ENCODE peak calls at places on chromosomes 16 and 17, in six cellular contexts. Y is A549, G is gastrocnemius medialis, N is uterus, P is HCT116, S is GM12878. B is an unnamed sample.

GRCh38 chr17:42193216-42194132 is 820 bp downstream of the GHDC start:
- DNase-seq in Y (no peak), G (no peak), N (no peak), P (no peak), S (no peak), B (no peak)

GRCh38 chr17:75344664-75345063 is 55.4 kb upstream of the SLC25A19 start:
- DNase-seq in Y (no peak), G (no peak), N (no peak), P (no peak), S (no peak), B (peak)

GRCh38 chr17:47649972-47650524 is 329 bp downstream of the KPNB1 start:
- DNase-seq in Y (peak), G (peak), N (no peak), P (no peak), S (no peak), B (peak)

GRCh38 chr17:72634621-72635020 is 457.9 kb downstream of the SLC39A11 start:
- DNase-seq in Y (no peak), G (no peak), N (no peak), P (no peak), S (no peak), B (no peak)

GRCh38 chr17:1153795-1154546 is 25.8 kb downstream of the ABR start:
- DNase-seq in Y (peak), G (no peak), N (peak), P (no peak), S (no peak), B (peak)

GRCh38 chr16:70257391-70257790 is 5.7 kb upstream of the EXOSC6 start:
- DNase-seq in Y (no peak), G (no peak), N (no peak), P (no peak), S (no peak), B (no peak)

GRCh38 chr17:12098568-12098967 is 77.9 kb downstream of the MAP2K4 start:
- DNase-seq in Y (no peak), G (no peak), N (no peak), P (no peak), S (peak), B (no peak)

GRCh38 chr16:66741971-66742396 is 9.4 kb downstream of the DYNC1LI2 start:
- DNase-seq in Y (no peak), G (no peak), N (no peak), P (no peak), S (no peak), B (no peak)

GRCh38 chr17:48241131-48241591 is 133.6 kb downstream of the SNX11 start:
- DNase-seq in Y (peak), G (peak), N (peak), P (peak), S (peak), B (peak)

GRCh38 chr16:71894229-71894920 is 956 bp upstream of the IST1 start:
- DNase-seq in Y (no peak), G (peak), N (peak), P (peak), S (no peak), B (no peak)

GRCh38 chr16:53334581-53334980 is 99.7 kb upstream of the RBL2 start:
- DNase-seq in Y (no peak), G (no peak), N (no peak), P (no peak), S (no peak), B (no peak)

GRCh38 chr16:30581462-30581861 is 4.0 kb downstream of the ZNF785 start:
- DNase-seq in Y (no peak), G (no peak), N (no peak), P (no peak), S (no peak), B (no peak)

GRCh38 chr16:30585022-30585399 is 486 bp downstream of the ZNF785 start:
- DNase-seq in Y (no peak), G (no peak), N (no peak), P (no peak), S (no peak), B (peak)

GRCh38 chr16:30582611-30583340 is 2.7 kb downstream of the ZNF785 start:
- DNase-seq in Y (no peak), G (no peak), N (no peak), P (no peak), S (no peak), B (no peak)

GRCh38 chr16:30588651-30589050 is 3.2 kb upstream of the ZNF785 start:
- DNase-seq in Y (no peak), G (no peak), N (no peak), P (no peak), S (no peak), B (no peak)

DNA sequence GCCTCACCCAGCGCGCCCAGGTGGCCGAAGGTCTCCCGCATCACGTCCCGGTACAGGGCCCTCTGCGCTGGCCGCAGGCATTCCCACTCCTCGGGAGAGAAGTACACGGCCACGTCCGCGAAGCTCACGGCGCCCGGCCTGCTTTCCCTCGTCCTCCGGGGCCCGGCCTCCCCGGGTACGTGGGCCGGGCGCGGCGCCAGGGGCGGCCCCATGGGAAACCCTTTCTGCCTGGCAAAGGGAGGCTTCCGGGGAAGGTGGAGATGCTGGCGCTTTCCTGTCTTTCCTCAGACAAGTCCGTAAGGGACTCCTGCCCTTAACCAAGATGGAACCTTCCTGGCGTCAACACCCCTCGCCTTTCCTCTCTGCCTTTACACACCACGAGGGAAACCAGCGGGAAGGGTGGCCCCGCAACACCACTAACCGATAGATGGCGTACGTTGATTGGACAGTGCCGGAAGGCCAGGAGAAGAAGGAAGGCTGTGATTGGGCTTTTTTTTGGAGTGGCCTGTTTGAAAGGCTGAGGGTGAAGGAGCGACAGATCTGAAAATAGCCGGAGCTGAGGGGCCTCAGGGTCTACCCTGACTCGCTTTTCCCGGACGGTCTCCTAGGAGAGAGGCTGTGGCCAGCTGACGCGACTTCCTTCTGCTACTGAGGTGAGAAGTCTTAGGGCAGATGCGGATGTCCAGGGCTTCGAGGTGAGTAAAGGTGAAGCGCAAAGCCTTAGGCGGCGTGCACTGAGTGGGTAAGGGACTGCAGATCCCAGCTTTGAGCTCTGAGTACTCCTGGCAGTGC is at the start of gene ZNF785:
- DNase-seq in Y (no peak), G (peak), N (peak), P (no peak), S (peak), B (peak)
- TF ChIP-seq POLR2A in Y (no peak), G (no peak), N (peak), P (no peak), S (peak), B (peak)

GRCh38 chr17:38967290-38967738 is at the start of gene FBXO47:
- DNase-seq in Y (peak), G (peak), N (peak), P (no peak), S (no peak), B (peak)
- TF ChIP-seq POLR2A in Y (peak), G (peak), N (peak), P (no peak), S (no peak), B (no peak)

DNA sequence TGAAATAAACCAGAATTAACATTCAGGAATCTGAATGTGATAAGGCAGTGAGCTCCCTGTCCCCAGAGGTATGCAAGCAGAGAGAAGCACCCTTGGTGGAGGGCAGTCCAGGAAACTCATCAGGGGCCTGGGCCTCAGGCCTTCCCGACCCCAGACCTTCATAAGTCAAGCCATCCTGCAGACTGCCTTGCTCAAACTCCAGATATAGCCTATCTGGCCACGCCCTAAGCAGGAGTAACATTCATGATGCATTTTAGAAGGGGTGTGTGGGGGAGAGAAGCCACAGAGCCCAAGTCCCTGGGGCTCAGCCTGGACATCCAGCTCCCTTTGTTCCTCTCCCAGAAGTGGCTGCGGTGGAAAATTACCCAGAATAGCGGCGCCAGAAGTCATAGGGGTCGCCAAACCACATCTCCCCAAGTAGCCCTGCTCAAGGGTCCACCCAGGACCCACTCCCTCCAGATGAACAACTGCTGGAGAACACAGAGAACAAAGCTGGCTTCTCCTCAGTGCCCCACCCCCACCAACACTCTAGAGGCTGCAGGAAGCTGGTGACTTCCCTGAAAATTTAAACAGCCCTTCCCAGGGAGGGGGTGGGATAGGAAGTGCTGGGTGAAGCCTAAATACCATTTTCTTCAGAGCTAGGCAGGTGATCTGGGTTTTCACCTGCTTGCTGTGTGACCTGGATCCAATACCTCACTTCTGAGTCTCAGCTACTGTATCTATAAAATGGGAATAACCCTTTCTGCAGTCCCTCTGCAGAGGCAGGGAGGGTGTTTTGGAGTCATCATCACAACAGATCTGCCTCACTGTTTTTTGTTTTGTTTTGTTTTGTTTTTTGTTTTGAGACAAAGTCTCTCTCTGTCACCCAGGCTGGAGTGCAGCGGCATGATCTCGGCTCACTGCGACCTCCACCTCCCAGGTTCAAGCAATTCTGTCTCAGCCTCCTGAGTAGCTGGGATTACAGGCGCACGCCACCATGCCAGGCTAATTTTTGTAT is 1.5 kb upstream of the SREBF1 start:
- DNase-seq in Y (peak), G (no peak), N (peak), P (peak), S (no peak), B (peak)
- TF ChIP-seq POLR2A in Y (no peak), G (no peak), N (no peak), P (no peak), S (no peak), B (peak)

GRCh38 chr16:4957720-4958509 is at the start of gene SEC14L5:
- DNase-seq in Y (peak), G (peak), N (peak), P (peak), S (peak), B (peak)
- TF ChIP-seq POLR2A in Y (no peak), G (no peak), N (peak), P (no peak), S (no peak), B (no peak)

DNA sequence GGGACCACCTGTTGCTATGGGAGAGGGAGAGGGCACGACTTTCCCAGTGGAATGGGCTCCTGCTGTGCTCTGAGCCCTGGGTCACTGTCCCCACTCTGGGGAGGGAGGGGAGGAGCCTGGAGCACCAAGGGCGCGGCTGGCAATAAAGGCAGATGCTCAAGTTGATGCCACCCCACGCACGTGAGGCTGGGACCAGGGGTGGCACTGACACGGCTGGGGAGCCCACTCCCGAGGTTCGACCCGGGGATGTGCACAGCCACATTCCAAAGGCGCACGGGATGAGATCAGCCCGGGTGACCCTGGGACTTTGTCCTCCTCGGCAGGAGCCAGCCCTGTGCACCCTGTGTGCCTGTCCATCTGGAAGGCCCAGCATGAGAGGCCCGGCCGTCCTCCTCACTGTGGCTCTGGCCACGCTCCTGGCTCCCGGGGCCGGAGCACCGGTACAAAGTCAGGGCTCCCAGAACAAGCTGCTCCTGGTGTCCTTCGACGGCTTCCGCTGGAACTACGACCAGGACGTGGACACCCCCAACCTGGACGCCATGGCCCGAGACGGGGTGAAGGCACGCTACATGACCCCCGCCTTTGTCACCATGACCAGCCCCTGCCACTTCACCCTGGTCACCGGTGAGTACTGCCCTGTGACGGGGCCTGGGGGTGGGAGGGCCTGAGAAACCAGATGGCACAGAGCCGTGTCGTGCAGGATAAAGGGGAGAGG is at the start of gene ENPP7:
- DNase-seq in Y (no peak), G (no peak), N (no peak), P (no peak), S (no peak), B (no peak)
- TF ChIP-seq POLR2A in Y (no peak), G (no peak), N (no peak), P (no peak), S (no peak), B (no peak)

GRCh38 chr17:68101075-68101991 is 65.8 kb downstream of the KPNA2 start:
- DNase-seq in Y (peak), G (peak), N (peak), P (peak), S (no peak), B (peak)
- TF ChIP-seq POLR2A in Y (peak), G (peak), N (peak), P (peak), S (peak), B (no peak)

GRCh38 chr17:13601776-13602551 is at the start of gene HS3ST3A1:
- DNase-seq in Y (no peak), G (no peak), N (peak), P (no peak), S (no peak), B (peak)
- TF ChIP-seq POLR2A in Y (no peak), G (peak), N (no peak), P (no peak), S (no peak), B (peak)

GRCh38 chr17:4986951-4987766 is at the start of gene CAMTA2:
- DNase-seq in Y (peak), G (peak), N (peak), P (peak), S (no peak), B (peak)
- TF ChIP-seq POLR2A in Y (peak), G (peak), N (peak), P (peak), S (peak), B (peak)

DNA sequence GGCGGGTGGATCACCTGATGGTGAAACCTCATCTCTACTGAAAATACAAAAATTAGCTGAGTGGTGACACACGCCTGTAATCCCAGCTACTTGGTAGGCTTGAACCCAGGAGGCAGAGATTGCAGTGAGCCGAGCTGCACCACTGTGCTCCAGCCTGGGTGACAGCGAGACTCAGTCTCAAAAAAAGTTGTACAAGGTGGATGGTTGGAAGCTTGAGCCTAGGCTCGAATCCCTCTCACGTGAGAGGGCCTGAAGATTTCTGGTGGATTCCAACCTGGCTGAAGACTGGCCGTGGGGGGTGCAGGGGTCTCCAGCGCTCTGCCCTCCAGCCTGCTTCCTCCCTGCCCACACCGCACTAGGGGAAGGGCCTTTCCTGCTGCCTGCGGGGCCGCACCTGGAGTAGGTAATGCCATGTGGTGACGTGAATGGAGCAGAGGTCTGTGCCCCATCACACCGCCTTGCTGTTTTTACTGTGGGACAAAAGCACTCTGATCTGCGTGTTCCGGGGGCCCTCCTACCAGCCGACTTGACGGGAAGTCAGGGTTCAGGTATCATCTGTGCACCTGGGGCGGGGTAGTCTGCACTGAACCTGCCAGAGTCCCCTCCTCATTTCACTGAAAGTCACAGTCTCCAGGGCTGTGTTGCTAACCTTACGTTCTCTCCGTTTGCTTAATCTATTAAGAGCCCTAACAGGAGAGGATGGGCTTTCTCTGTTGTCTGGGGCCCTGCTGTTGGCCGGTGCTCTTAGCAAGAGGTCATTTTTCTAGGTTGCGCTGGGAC is 4.2 kb downstream of the RPL13 start:
- DNase-seq in Y (no peak), G (no peak), N (no peak), P (no peak), S (no peak), B (peak)
- TF ChIP-seq POLR2A in Y (peak), G (no peak), N (no peak), P (peak), S (peak), B (peak)

B was measured in K562.